ENCODE peak calls at places on chromosome 20, in six cellular contexts. F is T-helper 2 cell, R is coronary artery, J is AG08395, A is IMR-90, E is kidney tubule cell. S is an unnamed sample.

GRCh38 chr20:10619427-10619826 is 54.4 kb downstream of the JAG1 start:
- DNase-seq in R (no peak), A (peak; percentile 92), J (peak; percentile 84), E (peak; percentile 63), F (no peak), S (no peak)

GRCh38 chr20:44479643-44480042 is 4.0 kb downstream of the TTPAL start:
- DNase-seq in E (no peak), A (no peak), F (no peak), J (no peak), R (no peak), S (no peak)

GRCh38 chr20:32168184-32168910 is 39.2 kb downstream of the PLAGL2 start:
- DNase-seq in A (peak; percentile 58), F (no peak), J (no peak), R (peak; percentile 22), E (no peak), S (no peak)

GRCh38 chr20:2101057-2101934 is at the start of gene STK35:
- DNase-seq in F (peak; percentile 78), A (no peak), R (peak; percentile 84), J (peak; percentile 77), E (no peak), S (no peak)

GRCh38 chr20:46002008-46002407 is 6.7 kb upstream of the MMP9 start:
- DNase-seq in F (no peak), A (no peak), J (no peak), E (no peak), R (no peak), S (no peak)

GRCh38 chr20:53126185-53126584 is 154.0 kb downstream of the TSHZ2 start:
- DNase-seq in A (no peak), J (no peak), F (no peak), E (peak; percentile 39), R (no peak), S (no peak)

GRCh38 chr20:48995599-48995998 is 50.5 kb upstream of the CSE1L start:
- DNase-seq in J (no peak), A (no peak), E (no peak), R (no peak), F (no peak), S (no peak)

GRCh38 chr20:50146732-50147662 is 6.5 kb downstream of the PEDS1 start:
- DNase-seq in E (peak; percentile 56), J (no peak), A (peak; percentile 43), R (no peak), F (peak; percentile 94), S (no peak)

GRCh38 chr20:62856931-62857619 is 4.5 kb downstream of the TCFL5 start:
- DNase-seq in F (no peak), J (no peak), E (peak; percentile 43), A (no peak), R (no peak), S (no peak)

GRCh38 chr20:50224553-50225255 is 34.1 kb downstream of the CEBPB start:
- DNase-seq in J (peak; percentile 93), R (peak; percentile 92), F (no peak), E (peak; percentile 77), A (peak; percentile 97), S (no peak)

GRCh38 chr20:21832442-21833152 is 127.1 kb downstream of the PAX1 start:
- DNase-seq in J (no peak), F (no peak), R (no peak), A (no peak), E (no peak), S (peak; percentile 14)

GRCh38 chr20:41392871-41393704 is 26.5 kb upstream of the EMILIN3 start:
- DNase-seq in A (no peak), R (no peak), F (no peak), J (no peak), E (no peak), S (peak; percentile 13)

GRCh38 chr20:13274311-13274965 is 53.4 kb downstream of the ISM1 start:
- DNase-seq in J (no peak), E (no peak), F (no peak), R (no peak), A (no peak), S (no peak)

GRCh38 chr20:11274137-11274536 is 600.3 kb upstream of the JAG1 start:
- DNase-seq in F (peak; percentile 4), E (peak; percentile 79), R (no peak), J (peak; percentile 79), A (peak; percentile 79), S (peak; percentile 8)

GRCh38 chr20:20343886-20344381 is 24.0 kb upstream of the INSM1 start:
- DNase-seq in E (no peak), A (no peak), F (no peak), R (no peak), J (no peak), S (no peak)

GRCh38 chr20:17825949-17826843 is 126.4 kb downstream of the BANF2 start:
- DNase-seq in A (peak; percentile 46), F (peak; percentile 61), R (no peak), E (no peak), J (no peak), S (no peak)

GRCh38 chr20:46984391-46984790 is 89.7 kb downstream of the EYA2 start:
- DNase-seq in R (no peak), F (no peak), A (peak; percentile 31), J (no peak), E (no peak), S (no peak)

GRCh38 chr20:32144898-32145662 is 35.6 kb downstream of the TM9SF4 start:
- DNase-seq in A (no peak), F (no peak), E (no peak), R (no peak), J (no peak), S (no peak)

GRCh38 chr20:58852559-58853271 is at the start of gene GNAS:
- DNase-seq in E (peak; percentile 59), A (peak; percentile 60), J (peak; percentile 72), R (no peak), F (peak; percentile 64), S (peak; percentile 11)

GRCh38 chr20:61936701-61937131 is 129.0 kb downstream of the TAF4 start:
- DNase-seq in E (no peak), J (no peak), A (no peak), R (no peak), F (no peak), S (no peak)

GRCh38 chr20:47428164-47428563 is 71.7 kb upstream of the ZMYND8 start:
- DNase-seq in E (no peak), A (no peak), R (no peak), F (no peak), J (no peak), S (no peak)

GRCh38 chr20:59017493-59018231 is 1.6 kb upstream of the TUBB1 start:
- DNase-seq in J (no peak), F (no peak), A (no peak), R (no peak), E (no peak), S (no peak)

GRCh38 chr20:19277381-19277780 is 64.9 kb downstream of the SLC24A3 start:
- DNase-seq in J (no peak), E (no peak), F (no peak), A (no peak), R (no peak), S (no peak)

GRCh38 chr20:584375-585301 is 25.5 kb downstream of the TCF15 start:
- DNase-seq in R (no peak), F (peak; percentile 13), A (no peak), E (no peak), J (no peak), S (no peak)

GRCh38 chr20:51116765-51117686 is 94.1 kb upstream of the KCNG1 start:
- DNase-seq in F (no peak), R (no peak), E (no peak), J (no peak), A (peak; percentile 60), S (no peak)

GRCh38 chr20:31894980-31895675 is 24.7 kb downstream of the TTLL9 start:
- DNase-seq in A (peak; percentile 49), R (peak; percentile 78), E (peak; percentile 34), J (peak; percentile 70), F (peak; percentile 66), S (no peak)

GRCh38 chr20:9506964-9507369 is 7.4 kb upstream of the LAMP5 start:
- DNase-seq in A (no peak), F (no peak), R (no peak), J (no peak), E (no peak), S (no peak)

GRCh38 chr20:53827292-53827995 is 233.8 kb upstream of the ZNF217 start:
- DNase-seq in R (no peak), E (no peak), J (no peak), A (no peak), F (no peak), S (no peak)

GRCh38 chr20:24776755-24777271 is 172.3 kb upstream of the CST7 start:
- DNase-seq in A (no peak), E (no peak), J (no peak), F (no peak), R (no peak), S (no peak)

S was measured in anterior cingulate cortex.